ENCODE peak calls at places on chromosomes 5 and 9, in six cellular contexts. G is A549, V is right atrium auricular region, I is fibroblast of pulmonary artery, T is breast epithelium, F is glutamatergic neuron. C is an unnamed sample.

GRCh38 chr5:73531356-73531755 is 33.1 kb downstream of the BTF3 start:
- DNase-seq in G (no peak), F (no peak), V (no peak), T (no peak), I (no peak), C (no peak)

GRCh38 chr5:37424441-37424840 is 45.3 kb downstream of the WDR70 start:
- DNase-seq in V (no peak), F (no peak), T (no peak), I (no peak), G (no peak), C (no peak)

GRCh38 chr5:81254886-81255285 is 21.8 kb downstream of the CKMT2 start:
- DNase-seq in T (no peak), F (peak), G (no peak), I (no peak), V (no peak), C (no peak)

GRCh38 chr9:95137587-95138145 is 179.8 kb downstream of the FANCC start:
- DNase-seq in G (no peak), T (no peak), F (no peak), I (no peak), V (no peak), C (no peak)

GRCh38 chr5:168015506-168015905 is 275.9 kb upstream of the WWC1 start:
- DNase-seq in F (no peak), T (no peak), I (peak), V (no peak), G (no peak), C (no peak)

GRCh38 chr5:41118177-41118576 is 47.0 kb upstream of the MROH2B start:
- DNase-seq in I (no peak), V (no peak), F (no peak), G (no peak), T (no peak), C (no peak)

GRCh38 chr5:34571380-34572041 is 84.6 kb upstream of the RAI14 start:
- DNase-seq in F (no peak), I (peak), T (no peak), V (no peak), G (no peak), C (no peak)

GRCh38 chr5:126248611-126249010 is 174.6 kb upstream of the GRAMD2B start:
- DNase-seq in G (no peak), T (no peak), V (no peak), F (no peak), I (no peak), C (no peak)

GRCh38 chr5:54732108-54732507 is 214.5 kb downstream of the SNX18 start:
- DNase-seq in I (no peak), G (no peak), V (no peak), F (no peak), T (no peak), C (no peak)

GRCh38 chr5:96091874-96092273 is 130.2 kb upstream of the ELL2 start:
- DNase-seq in F (no peak), I (no peak), T (no peak), G (no peak), V (no peak), C (no peak)

GRCh38 chr5:135829681-135830383 is 4.6 kb upstream of the SLC25A48 start:
- DNase-seq in F (peak), G (peak), T (peak), I (peak), V (peak), C (no peak)

GRCh38 chr9:17065062-17065461 is 69.8 kb upstream of the CNTLN start:
- DNase-seq in G (peak), T (no peak), V (no peak), F (peak), I (peak), C (no peak)

GRCh38 chr9:37215456-37216229 is 95.3 kb downstream of the ZCCHC7 start:
- DNase-seq in T (no peak), V (no peak), G (no peak), I (peak), F (no peak), C (no peak)

GRCh38 chr9:123377211-123377971 is 21.4 kb downstream of the CRB2 start:
- DNase-seq in T (no peak), F (no peak), G (no peak), I (no peak), V (no peak), C (no peak)

GRCh38 chr5:131265318-131265803 is 1.5 kb downstream of the CDC42SE2 start:
- DNase-seq in T (no peak), V (no peak), I (peak), G (peak), F (no peak), C (no peak)

GRCh38 chr9:87824216-87824875 is 58.3 kb upstream of the SPATA31E1 start:
- DNase-seq in I (no peak), T (no peak), F (no peak), G (no peak), V (no peak), C (no peak)

GRCh38 chr5:95093211-95093610 is 191.7 kb downstream of the MCTP1 start:
- DNase-seq in G (no peak), V (no peak), F (no peak), T (no peak), I (no peak), C (no peak)

GRCh38 chr9:93698140-93698908 is 121.9 kb downstream of the PHF2 start:
- DNase-seq in V (peak), G (no peak), T (no peak), F (no peak), I (no peak), C (no peak)

GRCh38 chr9:116005267-116005666 is 148.3 kb upstream of the PAPPA start:
- DNase-seq in F (no peak), I (no peak), V (no peak), G (no peak), T (no peak), C (no peak)

GRCh38 chr9:70601000-70601929 is 186.8 kb upstream of the KLF9 start:
- DNase-seq in V (peak), I (peak), T (peak), F (no peak), G (no peak), C (peak)

GRCh38 chr9:133250741-133251170 is 24.2 kb downstream of the ABO start:
- DNase-seq in V (no peak), T (no peak), I (no peak), G (no peak), F (no peak), C (no peak)

DNA sequence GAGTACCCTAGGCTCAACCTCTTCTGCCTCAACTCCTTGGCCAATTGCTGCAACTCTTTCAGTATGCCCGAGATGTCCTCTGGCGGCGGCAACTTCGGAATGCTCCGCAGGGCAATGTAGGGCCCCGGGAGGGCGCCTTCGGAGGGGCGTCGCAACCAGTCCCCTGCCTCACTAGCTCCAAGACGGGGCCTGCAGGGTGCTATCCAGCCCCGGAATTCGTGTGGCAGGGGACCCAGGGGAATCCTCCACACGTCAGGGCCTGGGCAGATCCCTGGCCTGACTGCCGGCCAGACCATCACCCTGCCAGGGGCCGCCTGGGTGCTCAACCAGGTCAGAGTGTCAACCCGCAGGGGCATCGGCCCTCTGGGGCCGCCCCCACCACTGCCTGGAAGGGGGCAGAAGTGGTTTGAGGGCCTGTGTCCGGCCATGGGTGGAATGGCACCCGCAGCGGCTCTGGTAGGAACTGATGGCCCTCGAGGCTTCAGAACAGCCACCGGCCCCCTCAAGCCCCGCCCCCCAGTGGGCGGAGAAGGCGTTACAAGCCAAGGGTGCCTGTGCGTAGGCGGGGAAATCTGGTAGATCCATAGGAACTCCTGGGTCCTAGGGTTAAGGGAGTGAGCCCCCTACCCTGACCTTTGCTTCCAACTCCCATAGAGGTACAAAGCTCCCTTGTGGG is at the start of gene POU5F2:
- DNase-seq in G (no peak), F (no peak), I (no peak), V (no peak), T (no peak), C (no peak)
- TF ChIP-seq CTCF in G (no peak), F (no peak), I (no peak), V (no peak), T (no peak), C (no peak)

DNA sequence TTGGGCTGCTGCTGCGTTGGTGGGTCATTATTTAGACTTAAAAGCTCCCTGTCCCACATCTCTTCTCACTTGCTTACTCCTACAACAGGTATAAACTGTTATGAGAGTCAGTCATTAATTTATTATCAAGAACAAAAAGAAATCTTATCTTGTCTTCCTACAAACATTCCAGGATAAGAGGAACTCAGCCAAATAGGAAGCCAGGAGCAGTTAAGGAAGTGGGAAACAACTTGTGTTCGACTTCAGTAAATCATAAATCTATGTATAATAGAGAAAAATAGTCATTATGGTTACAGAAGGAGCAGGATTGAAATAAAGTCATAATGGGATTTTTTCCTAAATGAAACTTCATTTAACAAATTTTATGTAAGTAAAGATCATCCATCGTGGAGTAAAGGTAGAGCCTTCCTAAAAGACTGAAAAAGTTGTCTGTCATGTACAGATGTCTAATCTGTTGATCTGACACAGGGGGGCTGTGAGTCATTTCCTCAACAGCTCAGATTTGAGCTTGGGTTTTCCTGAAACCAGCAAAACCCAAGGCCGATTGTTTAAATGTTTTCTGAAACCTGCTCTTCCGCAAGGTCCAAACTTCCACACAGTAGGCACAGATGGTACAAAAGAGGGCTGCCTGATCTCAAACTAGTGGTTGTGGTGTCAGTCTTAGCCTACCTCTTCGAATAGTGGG is 25.3 kb upstream of the LRRTM2 start:
- DNase-seq in F (no peak), V (no peak), T (no peak), I (peak), G (no peak), C (no peak)
- TF ChIP-seq CTCF in F (no peak), V (no peak), T (no peak), I (no peak), G (no peak), C (no peak)

DNA sequence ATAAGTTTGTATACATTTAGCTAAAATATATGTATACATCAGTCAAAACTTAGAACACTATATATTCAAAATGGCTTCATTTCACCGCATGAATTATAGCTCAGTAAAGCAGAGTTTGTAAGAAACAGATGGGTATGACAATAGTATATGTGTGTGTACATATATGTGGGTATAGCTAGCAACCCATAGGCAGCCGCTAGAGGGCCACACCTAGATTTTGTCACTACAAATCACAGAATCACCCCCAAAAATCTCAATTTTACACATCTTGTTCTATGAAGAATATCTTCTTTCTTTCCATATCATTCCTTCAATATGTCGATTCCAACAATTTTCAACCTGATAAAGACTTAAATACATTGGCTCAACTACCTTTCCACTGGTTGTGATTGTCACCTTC is 357.8 kb upstream of the CCNG1 start:
- DNase-seq in T (no peak), V (no peak), F (peak), I (no peak), G (peak), C (no peak)
- TF ChIP-seq CTCF in T (no peak), V (no peak), F (peak), I (no peak), G (peak), C (no peak)

DNA sequence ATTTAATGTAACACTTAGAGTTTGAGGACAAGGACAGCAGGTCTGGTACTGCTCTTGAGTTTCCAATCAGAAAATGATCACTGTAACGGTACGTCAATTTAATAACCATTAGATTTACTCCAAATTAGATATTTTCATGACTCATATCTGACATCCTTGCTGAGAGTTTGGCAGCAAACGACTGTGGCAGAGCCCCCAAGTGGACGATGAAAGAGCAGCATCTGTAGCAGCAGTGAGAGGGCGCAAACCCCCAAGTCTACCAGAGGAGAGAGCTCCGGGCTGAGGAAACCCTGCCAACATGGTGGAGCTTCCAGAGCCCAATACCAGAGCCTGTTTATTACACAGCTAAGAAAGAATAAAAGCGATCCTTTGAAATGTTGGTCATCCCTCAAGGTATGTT is 73.2 kb upstream of the EPB41L4A start:
- DNase-seq in T (peak), G (peak), V (peak), F (peak), I (peak), C (no peak)
- TF ChIP-seq CTCF in T (peak), G (peak), V (no peak), F (peak), I (peak), C (no peak)

GRCh38 chr9:534886-535285 is 306.6 kb upstream of the DMRT1 start:
- DNase-seq in V (no peak), T (no peak), G (no peak), I (no peak), F (no peak), C (no peak)

GRCh38 chr9:532707-533106 is 308.8 kb upstream of the DMRT1 start:
- DNase-seq in V (no peak), I (no peak), F (no peak), T (no peak), G (no peak), C (no peak)

GRCh38 chr9:535356-535755 is 306.1 kb upstream of the DMRT1 start:
- DNase-seq in F (no peak), T (no peak), I (no peak), G (no peak), V (no peak), C (no peak)

GRCh38 chr9:536597-537511 is 304.6 kb upstream of the DMRT1 start:
- DNase-seq in V (no peak), F (peak), I (no peak), T (no peak), G (no peak), C (no peak)
- TF ChIP-seq CTCF in V (no peak), F (no peak), I (no peak), T (no peak), G (no peak), C (no peak)

GRCh38 chr5:180790020-180790419 is 12.6 kb downstream of the MGAT1 start:
- DNase-seq in F (no peak), V (no peak), T (no peak), I (no peak), G (peak), C (no peak)
- TF ChIP-seq CTCF in F (no peak), V (no peak), T (no peak), I (no peak), G (peak), C (no peak)

C was measured in omental fat pad.